ENCODE peak calls at places on chromosomes 12 and 14, in eight cellular contexts. Z is choroid plexus epithelial cell, A is left lung, U is tibial artery, F is cardiac muscle cell, E is GM12878, T is heart left ventricle, X is mucosa of descending colon. H is an unnamed sample.

GRCh38 chr12:18483723-18484325 is 222.5 kb downstream of the PIK3C2G start:
- DNase-seq in Z (no peak), A (no peak), U (no peak), F (no peak), E (no peak), T (no peak), X (no peak), H (no peak)

GRCh38 chr14:67428501-67429031 is 16.6 kb upstream of the PLEK2 start:
- DNase-seq in Z (peak), A (no peak), U (no peak), F (peak), E (no peak), T (no peak), X (no peak), H (no peak)

GRCh38 chr14:103749452-103749851 is 33.8 kb downstream of the ZFYVE21 start:
- DNase-seq in Z (no peak), A (no peak), U (no peak), F (no peak), E (no peak), T (no peak), X (no peak), H (no peak)

GRCh38 chr14:59150990-59151389 is 37.5 kb upstream of the DAAM1 start:
- DNase-seq in Z (no peak), A (no peak), U (peak), F (no peak), E (no peak), T (no peak), X (no peak), H (peak)

GRCh38 chr12:22275847-22276246 is 58.7 kb downstream of the ST8SIA1 start:
- DNase-seq in Z (peak), A (peak), U (peak), F (peak), E (no peak), T (peak), X (peak), H (no peak)

GRCh38 chr12:25276199-25276937 is 25.6 kb upstream of the KRAS start:
- DNase-seq in Z (peak), A (no peak), U (no peak), F (peak), E (no peak), T (peak), X (no peak), H (peak)

GRCh38 chr14:89661392-89661791 is 244.4 kb upstream of the FOXN3 start:
- DNase-seq in Z (no peak), A (no peak), U (no peak), F (no peak), E (no peak), T (no peak), X (no peak), H (no peak)

GRCh38 chr12:117714203-117714602 is 254.6 kb downstream of the KSR2 start:
- DNase-seq in Z (no peak), A (no peak), U (no peak), F (no peak), E (no peak), T (no peak), X (no peak), H (no peak)

GRCh38 chr12:6341439-6342139 is at the start of gene TNFRSF1A:
- DNase-seq in Z (peak), A (peak), U (peak), F (peak), E (no peak), T (peak), X (peak), H (peak)

GRCh38 chr14:22432348-22432976 is 156.6 kb downstream of the DAD1 start:
- DNase-seq in Z (peak), A (no peak), U (peak), F (peak), E (no peak), T (no peak), X (no peak), H (peak)

GRCh38 chr14:83172363-83172762 is 1638.7 kb upstream of the SEL1L start:
- DNase-seq in Z (peak), A (no peak), U (no peak), F (no peak), E (no peak), T (no peak), X (no peak), H (no peak)

GRCh38 chr12:63419119-63419518 is 249.2 kb downstream of the DPY19L2 start:
- DNase-seq in Z (no peak), A (no peak), U (no peak), F (no peak), E (no peak), T (no peak), X (no peak), H (no peak)

GRCh38 chr12:8697120-8697475 is 693 bp upstream of the RIMKLB start:
- DNase-seq in Z (peak), A (no peak), U (no peak), F (peak), E (no peak), T (no peak), X (no peak), H (no peak)

GRCh38 chr12:67661311-67662011 is 12.9 kb downstream of the DYRK2 start:
- DNase-seq in Z (peak), A (no peak), U (no peak), F (peak), E (no peak), T (no peak), X (no peak), H (no peak)

GRCh38 chr12:12384601-12385321 is 27.9 kb downstream of the BORCS5 start:
- DNase-seq in Z (peak), A (no peak), U (no peak), F (peak), E (no peak), T (no peak), X (no peak), H (peak)

GRCh38 chr12:130429656-130430505 is 92.2 kb downstream of the PIWIL1 start:
- DNase-seq in Z (no peak), A (no peak), U (peak), F (no peak), E (no peak), T (no peak), X (no peak), H (no peak)

GRCh38 chr12:29415111-29415510 is 34.1 kb upstream of the ERGIC2 start:
- DNase-seq in Z (peak), A (no peak), U (no peak), F (no peak), E (no peak), T (no peak), X (no peak), H (no peak)

GRCh38 chr12:8681129-8681902 is 16.5 kb upstream of the RIMKLB start:
- DNase-seq in Z (peak), A (no peak), U (no peak), F (peak), E (no peak), T (no peak), X (no peak), H (no peak)

GRCh38 chr12:121468451-121468850 is 68.5 kb downstream of the RNF34 start:
- DNase-seq in Z (no peak), A (no peak), U (peak), F (no peak), E (no peak), T (no peak), X (no peak), H (no peak)

GRCh38 chr12:50110127-50110761 is 1.8 kb upstream of the COX14 start:
- DNase-seq in Z (no peak), A (peak), U (peak), F (no peak), E (peak), T (peak), X (peak), H (peak)

GRCh38 chr12:6074979-6075585 is 49.4 kb downstream of the VWF start:
- DNase-seq in Z (no peak), A (peak), U (no peak), F (peak), E (no peak), T (peak), X (no peak), H (no peak)

GRCh38 chr12:29207120-29207519 is 58.0 kb downstream of the FAR2 start:
- DNase-seq in Z (peak), A (no peak), U (peak), F (peak), E (no peak), T (no peak), X (no peak), H (no peak)

GRCh38 chr14:61973981-61974380 is 211.8 kb downstream of the SNAPC1 start:
- DNase-seq in Z (peak), A (no peak), U (no peak), F (peak), E (no peak), T (no peak), X (no peak), H (no peak)

GRCh38 chr12:108629156-108629555 is 4.5 kb downstream of the SELPLG start:
- DNase-seq in Z (no peak), A (no peak), U (peak), F (no peak), E (no peak), T (no peak), X (no peak), H (no peak)

GRCh38 chr12:124548854-124549378 is 18.5 kb downstream of the NCOR2 start:
- DNase-seq in Z (peak), A (peak), U (peak), F (peak), E (no peak), T (no peak), X (peak), H (no peak)

GRCh38 chr12:93678779-93679178 is 1.6 kb downstream of the CRADD start:
- DNase-seq in Z (no peak), A (no peak), U (no peak), F (no peak), E (no peak), T (no peak), X (no peak), H (no peak)
- H3K4me3 ChIP-seq in Z (no peak), A (no peak), U (no peak), F (no peak), E (no peak), T (no peak), X (no peak), H (no peak)

GRCh38 chr12:20646239-20646827 is 48.8 kb upstream of the SLCO1C1 start:
- DNase-seq in Z (peak), A (no peak), U (no peak), F (peak), E (no peak), T (no peak), X (no peak), H (peak)
- TF ChIP-seq CTCF in Z (peak), A (peak), U (peak), F (peak), E (peak), T (peak), X (no peak), H (peak)

GRCh38 chr14:54026671-54027070 is 70.0 kb upstream of the BMP4 start:
- DNase-seq in Z (no peak), A (no peak), U (no peak), F (no peak), E (no peak), T (no peak), X (no peak), H (no peak)
- H3K4me3 ChIP-seq in Z (no peak), A (no peak), U (no peak), F (no peak), E (no peak), T (no peak), X (no peak), H (no peak)

GRCh38 chr12:100138048-100138907 is 4.4 kb downstream of the BLTP3B start:
- DNase-seq in Z (peak), A (no peak), U (no peak), F (peak), E (no peak), T (no peak), X (no peak), H (peak)
- TF ChIP-seq CTCF in Z (peak), A (no peak), U (peak), F (peak), E (peak), T (no peak), X (no peak), H (peak)

DNA sequence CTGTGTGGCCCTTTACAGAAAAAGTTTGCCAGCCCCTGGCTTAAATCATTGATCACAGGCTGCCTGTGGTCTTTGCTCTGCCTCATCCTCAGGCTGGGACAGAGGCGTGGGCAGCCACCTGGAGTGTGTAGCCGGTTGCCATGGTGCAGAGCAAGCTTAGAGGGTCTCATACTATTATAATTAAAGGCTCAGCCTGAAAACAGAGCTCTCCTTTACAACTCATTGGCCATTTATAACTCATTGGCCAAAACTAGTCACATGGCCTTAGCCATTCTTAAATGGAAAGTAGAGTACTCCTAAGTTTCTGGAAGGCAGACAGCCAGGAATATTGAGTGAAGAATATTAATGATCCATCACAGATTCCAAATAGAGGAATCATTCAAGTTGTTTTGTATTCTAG is 3.0 kb downstream of the HSP90B1 start:
- DNase-seq in Z (peak), A (no peak), U (no peak), F (no peak), E (no peak), T (no peak), X (no peak), H (no peak)
- H3K4me3 ChIP-seq in Z (no peak), A (no peak), U (peak), F (no peak), E (peak), T (peak), X (no peak), H (peak)